ENCODE peak calls at places on chromosomes 13 and 19, in five cellular contexts. One of them, this sample, is unnamed.

GRCh38 chr13:30466841-30467252 is 1.1 kb upstream of the HMGB1 start:
- DNase-seq in kidney epithelial cell: no peak
- DNase-seq in hypothalamus: no peak
- DNase-seq in B cell: no peak
- DNase-seq in iris pigment epithelial cell: no peak
- DNase-seq in this sample: no peak

GRCh38 chr19:45424191-45425058 is 708 bp upstream of the ERCC1 start:
- DNase-seq in B cell: no peak
- DNase-seq in hypothalamus: peak; percentile 25
- DNase-seq in iris pigment epithelial cell: peak; percentile 96
- DNase-seq in kidney epithelial cell: peak; percentile 90
- DNase-seq in this sample: no peak

GRCh38 chr13:70128098-70128497 is 19.8 kb upstream of the KLHL1 start:
- DNase-seq in kidney epithelial cell: no peak
- DNase-seq in hypothalamus: no peak
- DNase-seq in B cell: no peak
- DNase-seq in iris pigment epithelial cell: no peak
- DNase-seq in this sample: no peak

GRCh38 chr19:1275260-1275975 is at the start of gene FAM174C:
- DNase-seq in iris pigment epithelial cell: peak; percentile 98
- DNase-seq in B cell: peak; percentile 96
- DNase-seq in hypothalamus: peak; percentile 92
- DNase-seq in kidney epithelial cell: peak; percentile 74
- DNase-seq in this sample: peak; percentile 94

GRCh38 chr13:48334534-48335127 is 31.1 kb downstream of the RB1 start:
- DNase-seq in kidney epithelial cell: no peak
- DNase-seq in hypothalamus: no peak
- DNase-seq in B cell: no peak
- DNase-seq in iris pigment epithelial cell: peak; percentile 55
- DNase-seq in this sample: no peak

GRCh38 chr19:4581381-4582111 is 22.1 kb upstream of the SEMA6B start:
- DNase-seq in hypothalamus: no peak
- DNase-seq in B cell: no peak
- DNase-seq in kidney epithelial cell: no peak
- DNase-seq in iris pigment epithelial cell: no peak
- DNase-seq in this sample: no peak

GRCh38 chr13:39415003-39415402 is 188.0 kb downstream of the LHFPL6 start:
- DNase-seq in hypothalamus: no peak
- DNase-seq in B cell: no peak
- DNase-seq in iris pigment epithelial cell: peak; percentile 18
- DNase-seq in kidney epithelial cell: no peak
- DNase-seq in this sample: no peak

GRCh38 chr19:3852614-3853254 is 16.1 kb downstream of the ZFR2 start:
- DNase-seq in B cell: peak; percentile 49
- DNase-seq in kidney epithelial cell: peak; percentile 52
- DNase-seq in hypothalamus: no peak
- DNase-seq in iris pigment epithelial cell: peak; percentile 78
- DNase-seq in this sample: peak; percentile 11

GRCh38 chr13:25292301-25292700 is 5.0 kb upstream of the MTMR6 start:
- DNase-seq in kidney epithelial cell: peak; percentile 34
- DNase-seq in hypothalamus: no peak
- DNase-seq in iris pigment epithelial cell: peak; percentile 81
- DNase-seq in B cell: no peak
- DNase-seq in this sample: no peak

GRCh38 chr13:75405976-75406703 is 75.8 kb downstream of the TBC1D4 start:
- DNase-seq in hypothalamus: no peak
- DNase-seq in B cell: no peak
- DNase-seq in iris pigment epithelial cell: no peak
- DNase-seq in kidney epithelial cell: no peak
- DNase-seq in this sample: no peak

This sample was measured in CD4-positive, alpha-beta T cell.